ENCODE peak calls at places on chromosomes 5 and 9, in nine cellular contexts. X is hepatocyte, E is mammary epithelial cell, N is choroid plexus epithelial cell, C is NCI-H1694 treated with DMSO at 0.1 percent for 48 hours, O is epithelial cell of prostate, V is MCF 10A, R is kidney glomerular epithelial cell, D is HFF-Myc. A is an unnamed sample.

GRCh38 chr9:35680331-35681105 is 6.8 kb downstream of the CA9 start:
- DNase-seq in X (no peak), E (no peak), N (peak), C (no peak), O (no peak), V (no peak), R (no peak), D (no peak), A (no peak)

GRCh38 chr5:2008851-2009629 is 126.3 kb upstream of the IRX4 start:
- DNase-seq in X (no peak), E (no peak), N (no peak), C (no peak), O (no peak), V (no peak), R (no peak), D (no peak), A (no peak)

GRCh38 chr5:1915316-1915715 is 32.6 kb upstream of the IRX4 start:
- DNase-seq in X (no peak), E (no peak), N (no peak), C (no peak), O (no peak), V (no peak), R (no peak), D (no peak), A (no peak)

GRCh38 chr5:73448072-73448432 is 525 bp downstream of the FOXD1 start:
- DNase-seq in X (no peak), E (peak), N (no peak), C (no peak), O (no peak), V (peak), R (no peak), D (no peak), A (peak)

GRCh38 chr5:75062925-75063531 is 10.7 kb upstream of the GCNT4 start:
- DNase-seq in X (no peak), E (no peak), N (no peak), C (no peak), O (no peak), V (no peak), R (no peak), D (no peak), A (no peak)

GRCh38 chr5:38468202-38468656 is 88.2 kb downstream of the LIFR start:
- DNase-seq in X (no peak), E (peak), N (peak), C (no peak), O (peak), V (peak), R (peak), D (peak), A (no peak)

GRCh38 chr5:112636288-112636731 is 101.4 kb upstream of the APC start:
- DNase-seq in X (peak), E (no peak), N (no peak), C (no peak), O (no peak), V (no peak), R (no peak), D (no peak), A (no peak)

GRCh38 chr9:18189876-18190670 is 283.9 kb upstream of the ADAMTSL1 start:
- DNase-seq in X (peak), E (no peak), N (no peak), C (no peak), O (no peak), V (peak), R (peak), D (no peak), A (no peak)

GRCh38 chr5:176741566-176742211 is 68.7 kb upstream of the UNC5A start:
- DNase-seq in X (no peak), E (no peak), N (no peak), C (no peak), O (no peak), V (no peak), R (no peak), D (no peak), A (peak)

A was measured in DMS53.